ENCODE peak calls at places on chromosome 18, in ten cellular contexts. H, T, L, M, I, V, S, C, J and E are unnamed samples.

GRCh38 chr18:34128436-34128835 is 96.3 kb downstream of the NOL4 start:
- DNase-seq in L (no peak), V (no peak), H (no peak), J (no peak), M (peak; percentile 0), T (no peak), I (peak; percentile 0), S (no peak), C (no peak), E (no peak)

GRCh38 chr18:60676807-60677206 is 304.2 kb upstream of the MC4R start:
- DNase-seq in C (no peak), J (no peak), V (no peak), I (no peak), M (no peak), S (no peak), L (no peak), T (no peak), H (no peak), E (no peak)

GRCh38 chr18:44324361-44324760 is 356.3 kb upstream of the SETBP1 start:
- DNase-seq in V (no peak), L (no peak), J (no peak), T (no peak), I (no peak), M (no peak), S (no peak), C (no peak), H (no peak), E (no peak)

GRCh38 chr18:59861009-59861408 is 38.8 kb upstream of the PMAIP1 start:
- DNase-seq in H (no peak), S (no peak), T (no peak), J (no peak), L (no peak), M (peak; percentile 63), V (no peak), I (peak; percentile 37), C (no peak), E (no peak)

GRCh38 chr18:56576826-56577573 is 61.4 kb downstream of the TXNL1 start:
- DNase-seq in T (no peak), S (no peak), M (peak; percentile 19), J (no peak), L (no peak), H (no peak), C (no peak), V (no peak), I (no peak), E (no peak)

GRCh38 chr18:3323900-3324299 is 62.0 kb downstream of the MYL12B start:
- DNase-seq in H (no peak), I (peak; percentile 53), L (no peak), T (no peak), V (no peak), S (no peak), C (no peak), M (no peak), J (no peak), E (no peak)

GRCh38 chr18:75827781-75828274 is 400.3 kb upstream of the SMIM21 start:
- DNase-seq in I (no peak), C (no peak), T (no peak), M (no peak), V (no peak), L (no peak), J (no peak), S (peak; percentile 51), H (no peak), E (no peak)

GRCh38 chr18:41948544-41949110 is 6.4 kb upstream of the PIK3C3 start:
- DNase-seq in J (no peak), S (no peak), I (no peak), M (no peak), L (no peak), V (no peak), T (no peak), H (no peak), C (no peak), E (no peak)

GRCh38 chr18:48819276-48819675 is 131.5 kb downstream of the SMAD7 start:
- DNase-seq in H (peak; percentile 30), T (peak; percentile 56), I (no peak), J (no peak), S (peak; percentile 20), C (no peak), L (no peak), V (peak; percentile 62), M (no peak), E (no peak)

GRCh38 chr18:48820483-48821250 is 130.1 kb downstream of the SMAD7 start:
- DNase-seq in S (peak; percentile 36), L (no peak), C (no peak), H (peak; percentile 36), T (peak; percentile 57), I (no peak), M (no peak), V (peak; percentile 52), J (no peak), E (no peak)

GRCh38 chr18:48818329-48819254 is 132.2 kb downstream of the SMAD7 start:
- DNase-seq in V (peak; percentile 61), M (no peak), J (no peak), C (no peak), H (peak; percentile 27), S (peak; percentile 10), T (peak; percentile 25), L (no peak), I (no peak), E (no peak)

GRCh38 chr18:48821251-48821590 is 129.5 kb downstream of the SMAD7 start:
- DNase-seq in T (no peak), V (peak; percentile 34), S (no peak), I (no peak), L (no peak), C (no peak), H (peak; percentile 15), J (no peak), M (no peak), E (no peak)

DNA sequence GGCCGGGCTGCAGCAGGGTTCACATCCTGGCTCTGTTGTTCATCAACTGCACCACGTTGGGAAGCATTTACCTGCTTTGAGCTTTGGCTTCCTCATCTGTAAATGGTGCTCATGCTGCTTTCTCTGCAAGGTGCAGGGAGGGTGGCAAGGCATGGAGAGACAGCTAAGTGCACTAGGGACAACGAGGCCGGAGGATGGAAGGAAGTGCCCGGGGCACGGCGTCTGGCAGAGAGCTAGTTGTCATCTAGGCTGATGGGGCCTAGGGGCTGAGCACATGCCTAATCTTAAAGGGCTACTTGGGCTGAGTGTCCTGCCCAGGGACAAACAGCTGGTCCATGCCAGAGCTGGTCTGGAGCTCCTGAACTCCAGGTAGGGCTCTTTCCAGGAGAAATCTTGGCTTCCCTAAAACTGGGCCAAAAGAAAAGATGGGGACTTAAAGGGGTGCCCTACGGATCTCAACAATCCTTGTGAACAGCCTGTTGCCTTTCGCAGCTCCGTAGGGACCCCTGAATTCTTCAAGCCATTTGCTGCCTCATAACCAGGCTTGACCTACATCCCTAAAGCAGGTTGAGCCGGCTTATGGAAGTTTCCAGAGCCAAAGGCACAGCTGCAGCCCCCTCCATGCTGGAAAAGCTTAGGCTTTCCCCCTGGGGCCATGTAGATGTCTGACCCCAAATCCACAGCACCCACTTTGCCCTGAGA is 130.8 kb downstream of the SMAD7 start:
- DNase-seq in I (no peak), L (no peak), C (no peak), M (no peak), S (peak; percentile 20), J (no peak), V (peak; percentile 53), H (peak; percentile 38), T (peak; percentile 41), E (no peak)
- H3K27ac ChIP-seq in I (peak overlapping the region; percentile 12), L (no peak overlapping the region), C (no peak overlapping the region), M (no peak overlapping the region), S (no peak overlapping the region), J (no peak overlapping the region), V (no peak overlapping the region), H (no peak overlapping the region), T (no peak overlapping the region), E (no peak overlapping the region)

DNA sequence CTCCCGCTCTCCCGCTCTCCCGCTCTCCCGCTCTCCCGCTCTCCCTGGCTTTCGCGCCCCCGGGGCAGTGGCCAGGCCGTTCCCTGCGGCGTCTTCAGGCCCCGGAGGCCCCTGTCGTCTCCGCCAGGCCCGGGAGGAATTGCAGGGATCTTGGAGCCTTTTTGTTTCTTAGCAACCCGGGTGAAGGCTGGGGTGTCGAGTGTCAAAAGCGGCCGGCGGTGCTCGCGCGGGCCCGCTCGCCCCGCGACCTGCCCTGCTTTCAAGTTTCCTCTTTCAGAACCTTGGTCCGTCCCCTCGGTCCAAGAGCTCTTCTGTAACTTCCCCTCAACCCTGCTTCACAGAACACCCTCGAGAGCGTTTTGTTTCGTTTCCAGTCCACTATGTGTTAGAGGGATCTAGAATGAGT is 1.4 kb downstream of the RNF138 start:
- DNase-seq in V (peak; percentile 75), C (no peak), H (peak; percentile 71), S (peak; percentile 70), J (peak; percentile 47), I (peak; percentile 63), M (peak; percentile 58), L (peak; percentile 18), T (peak; percentile 77), E (no peak)
- H3K4me1 ChIP-seq in V (peaks cover 12% of the 10 kb centered on the region), C (peaks cover 12% of the 10 kb centered on the region), H (peaks cover 17% of the 10 kb centered on the region), S (peaks cover 47% of the 10 kb centered on the region), J (peaks cover 47% of the 10 kb centered on the region), I (peaks cover 30% of the 10 kb centered on the region), M (no peaks in the 10 kb centered on the region), L (peaks cover 13% of the 10 kb centered on the region), T (peaks cover 12% of the 10 kb centered on the region), E (peaks cover 17% of the 10 kb centered on the region)

GRCh38 chr18:54828290-54828871 is at the start of gene RAB27B:
- DNase-seq in L (peak; percentile 90), J (peak; percentile 8), S (peak; percentile 89), C (peak; percentile 55), V (peak; percentile 69), T (peak; percentile 93), M (peak; percentile 85), H (peak; percentile 90), I (peak; percentile 80), E (no peak)
- H3K27ac ChIP-seq in L (peak within 1 kb of the TSS; percentile 98), J (peak within 1 kb of the TSS; percentile 21), S (peak within 1 kb of the TSS; percentile 80), C (peak within 1 kb of the TSS; percentile 91), V (no peak within 1 kb of the TSS), T (peak within 1 kb of the TSS; percentile 37), M (peak within 1 kb of the TSS; percentile 57), H (peak within 1 kb of the TSS; percentile 87), I (peak within 1 kb of the TSS; percentile 14), E (no peak within 1 kb of the TSS)

GRCh38 chr18:24534271-24534670 is 73.8 kb downstream of the HRH4 start:
- DNase-seq in T (no peak), M (no peak), H (no peak), S (no peak), V (no peak), L (no peak), I (no peak), J (no peak), C (no peak), E (no peak)

GRCh38 chr18:24534737-24535136 is 74.3 kb downstream of the HRH4 start:
- DNase-seq in M (no peak), T (no peak), C (no peak), J (no peak), H (no peak), S (no peak), I (no peak), L (no peak), V (no peak), E (no peak)

GRCh38 chr18:24528857-24529256 is 68.4 kb downstream of the HRH4 start:
- DNase-seq in V (no peak), S (no peak), I (no peak), J (no peak), C (no peak), M (no peak), T (no peak), L (no peak), H (no peak), E (no peak)

GRCh38 chr18:24535831-24536230 is 75.4 kb downstream of the HRH4 start:
- DNase-seq in C (no peak), L (no peak), S (no peak), V (no peak), I (no peak), H (no peak), T (no peak), M (no peak), J (no peak), E (no peak)

DNA sequence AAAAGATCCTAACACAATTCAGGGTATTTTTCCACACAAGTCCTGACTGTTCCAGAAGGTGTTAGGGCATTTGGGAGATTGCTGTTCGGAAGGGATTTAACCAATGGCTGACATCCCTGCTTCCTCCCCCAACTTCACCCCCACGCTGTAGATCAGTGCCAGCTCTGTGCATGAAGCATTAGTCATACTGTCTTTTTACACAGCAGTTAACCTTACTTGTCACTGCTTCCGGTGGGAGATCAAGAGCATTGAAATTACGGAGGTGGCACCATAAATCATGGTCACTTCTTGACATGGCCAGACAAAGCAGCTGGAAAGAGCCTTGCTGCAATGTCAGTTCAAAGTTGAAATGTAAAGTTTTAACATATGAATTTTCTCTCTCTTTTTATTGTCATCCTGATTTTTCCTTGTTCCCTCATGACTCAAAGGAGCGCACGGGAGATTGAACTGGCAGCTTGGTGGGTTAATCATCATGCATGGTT is 70.2 kb downstream of the HRH4 start:
- DNase-seq in T (no peak), S (no peak), C (no peak), V (no peak), M (peak; percentile 56), H (no peak), J (no peak), I (peak; percentile 70), L (peak; percentile 7), E (no peak)
- H3K4me1 ChIP-seq in T (no peaks in the 10 kb centered on the region), S (no peaks in the 10 kb centered on the region), C (peaks cover 7% of the 10 kb centered on the region), V (no peaks in the 10 kb centered on the region), M (peaks cover 2% of the 10 kb centered on the region), H (no peaks in the 10 kb centered on the region), J (no peaks in the 10 kb centered on the region), I (no peaks in the 10 kb centered on the region), L (no peaks in the 10 kb centered on the region), E (no peaks in the 10 kb centered on the region)